ENCODE peak calls at places on chromosomes 5 and 9, in ten cellular contexts. One of them, this sample, is unnamed.

GRCh38 chr5:4295663-4296339 is 700.2 kb downstream of the IRX1 start:
- DNase-seq in K562: peak; percentile 6
- DNase-seq in esophagus squamous epithelium: no peak
- DNase-seq in brain microvascular endothelial cell: no peak
- DNase-seq in astrocyte of the spinal cord: no peak
- DNase-seq in AG04449: no peak
- DNase-seq in endodermal cell: peak; percentile 81
- DNase-seq in uterus: no peak
- DNase-seq in fibroblast of villous mesenchyme: no peak
- DNase-seq in retinal pigment epithelial cell: no peak
- DNase-seq in this sample: no peak

GRCh38 chr9:115913666-115914065 is 239.9 kb upstream of the PAPPA start:
- DNase-seq in endodermal cell: no peak
- DNase-seq in astrocyte of the spinal cord: peak; percentile 39
- DNase-seq in K562: no peak
- DNase-seq in fibroblast of villous mesenchyme: peak; percentile 18
- DNase-seq in AG04449: peak; percentile 14
- DNase-seq in uterus: no peak
- DNase-seq in brain microvascular endothelial cell: peak; percentile 25
- DNase-seq in retinal pigment epithelial cell: peak; percentile 72
- DNase-seq in esophagus squamous epithelium: no peak
- DNase-seq in this sample: no peak

GRCh38 chr5:175560011-175560410 is 81.7 kb downstream of the SFXN1 start:
- DNase-seq in AG04449: no peak
- DNase-seq in esophagus squamous epithelium: no peak
- DNase-seq in fibroblast of villous mesenchyme: no peak
- DNase-seq in endodermal cell: no peak
- DNase-seq in brain microvascular endothelial cell: no peak
- DNase-seq in K562: no peak
- DNase-seq in uterus: no peak
- DNase-seq in astrocyte of the spinal cord: no peak
- DNase-seq in retinal pigment epithelial cell: no peak
- DNase-seq in this sample: no peak

GRCh38 chr5:155943516-155944407 is 383.2 kb upstream of the SGCD start:
- DNase-seq in retinal pigment epithelial cell: peak; percentile 5
- DNase-seq in astrocyte of the spinal cord: peak; percentile 13
- DNase-seq in endodermal cell: peak; percentile 80
- DNase-seq in esophagus squamous epithelium: no peak
- DNase-seq in fibroblast of villous mesenchyme: peak; percentile 38
- DNase-seq in brain microvascular endothelial cell: peak; percentile 3
- DNase-seq in K562: peak; percentile 10
- DNase-seq in AG04449: no peak
- DNase-seq in uterus: peak; percentile 44
- DNase-seq in this sample: peak; percentile 40

GRCh38 chr5:42953061-42953460 is 87.1 kb downstream of the ANXA2R start:
- DNase-seq in retinal pigment epithelial cell: no peak
- DNase-seq in uterus: no peak
- DNase-seq in endodermal cell: no peak
- DNase-seq in esophagus squamous epithelium: no peak
- DNase-seq in astrocyte of the spinal cord: no peak
- DNase-seq in AG04449: no peak
- DNase-seq in brain microvascular endothelial cell: peak; percentile 7
- DNase-seq in K562: no peak
- DNase-seq in fibroblast of villous mesenchyme: no peak
- DNase-seq in this sample: no peak

GRCh38 chr9:106890621-106891020 is 27.7 kb downstream of the ZNF462 start:
- DNase-seq in endodermal cell: no peak
- DNase-seq in astrocyte of the spinal cord: no peak
- DNase-seq in retinal pigment epithelial cell: no peak
- DNase-seq in uterus: no peak
- DNase-seq in fibroblast of villous mesenchyme: no peak
- DNase-seq in esophagus squamous epithelium: no peak
- DNase-seq in AG04449: no peak
- DNase-seq in K562: no peak
- DNase-seq in brain microvascular endothelial cell: no peak
- DNase-seq in this sample: no peak

GRCh38 chr9:34072410-34072809 is 23.7 kb upstream of the UBAP2 start:
- DNase-seq in brain microvascular endothelial cell: no peak
- DNase-seq in fibroblast of villous mesenchyme: no peak
- DNase-seq in astrocyte of the spinal cord: no peak
- DNase-seq in retinal pigment epithelial cell: no peak
- DNase-seq in AG04449: no peak
- DNase-seq in uterus: no peak
- DNase-seq in endodermal cell: peak; percentile 74
- DNase-seq in K562: no peak
- DNase-seq in esophagus squamous epithelium: no peak
- DNase-seq in this sample: no peak

GRCh38 chr9:131807131-131807990 is 67.5 kb upstream of the RAPGEF1 start:
- DNase-seq in retinal pigment epithelial cell: no peak
- DNase-seq in brain microvascular endothelial cell: no peak
- DNase-seq in AG04449: no peak
- DNase-seq in astrocyte of the spinal cord: no peak
- DNase-seq in uterus: no peak
- DNase-seq in esophagus squamous epithelium: no peak
- DNase-seq in endodermal cell: peak; percentile 91
- DNase-seq in fibroblast of villous mesenchyme: no peak
- DNase-seq in K562: no peak
- DNase-seq in this sample: no peak

GRCh38 chr5:156693113-156693512 is 157.0 kb upstream of the PPP1R2B start:
- DNase-seq in astrocyte of the spinal cord: no peak
- DNase-seq in esophagus squamous epithelium: no peak
- DNase-seq in endodermal cell: no peak
- DNase-seq in AG04449: no peak
- DNase-seq in fibroblast of villous mesenchyme: no peak
- DNase-seq in brain microvascular endothelial cell: no peak
- DNase-seq in retinal pigment epithelial cell: no peak
- DNase-seq in K562: no peak
- DNase-seq in uterus: no peak
- DNase-seq in this sample: no peak

GRCh38 chr5:144072518-144072927 is 97.9 kb downstream of the YIPF5 start:
- DNase-seq in uterus: no peak
- DNase-seq in astrocyte of the spinal cord: peak; percentile 46
- DNase-seq in retinal pigment epithelial cell: no peak
- DNase-seq in AG04449: peak; percentile 63
- DNase-seq in endodermal cell: no peak
- DNase-seq in brain microvascular endothelial cell: peak; percentile 32
- DNase-seq in fibroblast of villous mesenchyme: no peak
- DNase-seq in esophagus squamous epithelium: no peak
- DNase-seq in K562: no peak
- DNase-seq in this sample: peak; percentile 43

GRCh38 chr9:112248722-112249121 is 73.6 kb upstream of the SUSD1 start:
- DNase-seq in esophagus squamous epithelium: no peak
- DNase-seq in brain microvascular endothelial cell: peak; percentile 15
- DNase-seq in K562: no peak
- DNase-seq in astrocyte of the spinal cord: peak; percentile 30
- DNase-seq in AG04449: no peak
- DNase-seq in uterus: no peak
- DNase-seq in fibroblast of villous mesenchyme: peak; percentile 60
- DNase-seq in retinal pigment epithelial cell: no peak
- DNase-seq in endodermal cell: no peak
- DNase-seq in this sample: no peak
- H3K4me3 ChIP-seq in esophagus squamous epithelium: no peak overlapping the region
- H3K4me3 ChIP-seq in brain microvascular endothelial cell: no peak overlapping the region
- H3K4me3 ChIP-seq in K562: no peak overlapping the region
- H3K4me3 ChIP-seq in astrocyte of the spinal cord: no peak overlapping the region
- H3K4me3 ChIP-seq in AG04449: no peak overlapping the region
- H3K4me3 ChIP-seq in uterus: no peak overlapping the region
- H3K4me3 ChIP-seq in fibroblast of villous mesenchyme: no peak overlapping the region
- H3K4me3 ChIP-seq in retinal pigment epithelial cell: no peak overlapping the region
- H3K4me3 ChIP-seq in endodermal cell: no peak overlapping the region
- H3K4me3 ChIP-seq in this sample: no peak overlapping the region

GRCh38 chr5:66958126-66958983 is 238.2 kb downstream of the CD180 start:
- DNase-seq in endodermal cell: no peak
- DNase-seq in retinal pigment epithelial cell: no peak
- DNase-seq in esophagus squamous epithelium: no peak
- DNase-seq in K562: no peak
- DNase-seq in AG04449: no peak
- DNase-seq in uterus: no peak
- DNase-seq in astrocyte of the spinal cord: peak; percentile 80
- DNase-seq in fibroblast of villous mesenchyme: peak; percentile 55
- DNase-seq in brain microvascular endothelial cell: peak; percentile 55
- DNase-seq in this sample: no peak

GRCh38 chr5:66960373-66961137 is 236.0 kb downstream of the CD180 start:
- DNase-seq in retinal pigment epithelial cell: no peak
- DNase-seq in brain microvascular endothelial cell: peak; percentile 14
- DNase-seq in AG04449: no peak
- DNase-seq in esophagus squamous epithelium: no peak
- DNase-seq in fibroblast of villous mesenchyme: peak; percentile 23
- DNase-seq in uterus: no peak
- DNase-seq in astrocyte of the spinal cord: peak; percentile 17
- DNase-seq in endodermal cell: no peak
- DNase-seq in K562: no peak
- DNase-seq in this sample: no peak

GRCh38 chr5:66958984-66959641 is 237.5 kb downstream of the CD180 start:
- DNase-seq in esophagus squamous epithelium: peak; percentile 1
- DNase-seq in K562: no peak
- DNase-seq in uterus: peak; percentile 29
- DNase-seq in endodermal cell: peak; percentile 69
- DNase-seq in astrocyte of the spinal cord: peak; percentile 81
- DNase-seq in AG04449: peak; percentile 46
- DNase-seq in brain microvascular endothelial cell: peak; percentile 63
- DNase-seq in retinal pigment epithelial cell: peak; percentile 19
- DNase-seq in fibroblast of villous mesenchyme: peak; percentile 77
- DNase-seq in this sample: peak; percentile 39

GRCh38 chr5:66956439-66956838 is 240.2 kb downstream of the CD180 start:
- DNase-seq in AG04449: no peak
- DNase-seq in uterus: no peak
- DNase-seq in astrocyte of the spinal cord: no peak
- DNase-seq in retinal pigment epithelial cell: no peak
- DNase-seq in fibroblast of villous mesenchyme: no peak
- DNase-seq in esophagus squamous epithelium: no peak
- DNase-seq in endodermal cell: no peak
- DNase-seq in K562: no peak
- DNase-seq in brain microvascular endothelial cell: no peak
- DNase-seq in this sample: no peak

GRCh38 chr5:66959668-66960067 is 236.9 kb downstream of the CD180 start:
- DNase-seq in fibroblast of villous mesenchyme: peak; percentile 40
- DNase-seq in AG04449: no peak
- DNase-seq in endodermal cell: no peak
- DNase-seq in astrocyte of the spinal cord: no peak
- DNase-seq in esophagus squamous epithelium: no peak
- DNase-seq in uterus: no peak
- DNase-seq in brain microvascular endothelial cell: peak; percentile 5
- DNase-seq in retinal pigment epithelial cell: no peak
- DNase-seq in K562: no peak
- DNase-seq in this sample: no peak
- H3K4me3 ChIP-seq in fibroblast of villous mesenchyme: peak overlapping the region; percentile 58
- H3K4me3 ChIP-seq in AG04449: peak overlapping the region; percentile 66
- H3K4me3 ChIP-seq in endodermal cell: peak overlapping the region; percentile 29
- H3K4me3 ChIP-seq in astrocyte of the spinal cord: peak overlapping the region; percentile 56
- H3K4me3 ChIP-seq in esophagus squamous epithelium: peak overlapping the region; percentile 37
- H3K4me3 ChIP-seq in uterus: peak overlapping the region; percentile 10
- H3K4me3 ChIP-seq in brain microvascular endothelial cell: no peak overlapping the region
- H3K4me3 ChIP-seq in retinal pigment epithelial cell: no peak overlapping the region
- H3K4me3 ChIP-seq in K562: no peak overlapping the region
- H3K4me3 ChIP-seq in this sample: no peak overlapping the region

GRCh38 chr9:125694478-125694877 is 12.5 kb downstream of the MAPKAP1 start:
- DNase-seq in esophagus squamous epithelium: no peak
- DNase-seq in brain microvascular endothelial cell: peak; percentile 40
- DNase-seq in fibroblast of villous mesenchyme: peak; percentile 43
- DNase-seq in uterus: no peak
- DNase-seq in K562: no peak
- DNase-seq in endodermal cell: peak; percentile 65
- DNase-seq in retinal pigment epithelial cell: peak; percentile 86
- DNase-seq in astrocyte of the spinal cord: peak; percentile 59
- DNase-seq in AG04449: no peak
- DNase-seq in this sample: no peak
- H3K4me3 ChIP-seq in esophagus squamous epithelium: no peak overlapping the region
- H3K4me3 ChIP-seq in brain microvascular endothelial cell: no peak overlapping the region
- H3K4me3 ChIP-seq in fibroblast of villous mesenchyme: no peak overlapping the region
- H3K4me3 ChIP-seq in uterus: no peak overlapping the region
- H3K4me3 ChIP-seq in K562: no peak overlapping the region
- H3K4me3 ChIP-seq in endodermal cell: no peak overlapping the region
- H3K4me3 ChIP-seq in retinal pigment epithelial cell: no peak overlapping the region
- H3K4me3 ChIP-seq in astrocyte of the spinal cord: no peak overlapping the region
- H3K4me3 ChIP-seq in AG04449: no peak overlapping the region
- H3K4me3 ChIP-seq in this sample: no peak overlapping the region

DNA sequence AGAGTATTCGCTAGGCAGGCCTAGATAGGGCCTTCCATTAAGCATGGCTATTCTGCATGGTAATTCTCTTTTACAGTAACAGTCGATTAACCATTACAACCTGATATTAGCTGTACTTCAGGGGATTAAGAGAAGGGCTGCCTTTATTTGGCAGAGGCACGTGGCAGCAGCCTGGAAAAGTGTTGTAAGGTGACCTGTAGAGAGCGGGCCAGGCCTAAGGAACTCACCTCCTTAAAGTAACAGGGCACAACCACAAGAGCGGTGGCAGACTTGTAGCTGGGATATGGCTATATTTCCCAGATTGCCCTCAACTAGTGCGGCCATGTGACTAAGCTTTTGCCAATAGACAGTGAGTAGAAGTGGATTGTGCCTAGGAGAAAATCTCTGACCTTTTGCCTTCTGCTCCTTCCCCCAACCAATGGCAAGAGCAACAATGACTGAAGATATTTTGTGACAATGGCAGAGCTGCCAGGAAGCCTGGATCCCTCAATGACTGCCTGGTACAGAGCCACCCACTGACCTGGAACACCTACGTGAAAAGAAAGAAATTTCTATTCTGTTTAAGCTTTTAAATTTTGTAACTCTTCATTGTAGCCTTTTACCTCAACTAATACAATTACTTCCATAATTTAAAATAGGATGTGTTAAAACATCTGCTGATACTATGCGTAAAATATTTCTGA is 18.9 kb upstream of the ANKRD34B start:
- DNase-seq in retinal pigment epithelial cell: no peak
- DNase-seq in brain microvascular endothelial cell: no peak
- DNase-seq in astrocyte of the spinal cord: no peak
- DNase-seq in uterus: no peak
- DNase-seq in endodermal cell: no peak
- DNase-seq in AG04449: no peak
- DNase-seq in esophagus squamous epithelium: no peak
- DNase-seq in fibroblast of villous mesenchyme: no peak
- DNase-seq in K562: no peak
- DNase-seq in this sample: no peak
- H3K4me3 ChIP-seq in retinal pigment epithelial cell: no peak overlapping the region
- H3K4me3 ChIP-seq in brain microvascular endothelial cell: no peak overlapping the region
- H3K4me3 ChIP-seq in astrocyte of the spinal cord: no peak overlapping the region
- H3K4me3 ChIP-seq in uterus: no peak overlapping the region
- H3K4me3 ChIP-seq in endodermal cell: no peak overlapping the region
- H3K4me3 ChIP-seq in AG04449: no peak overlapping the region
- H3K4me3 ChIP-seq in esophagus squamous epithelium: no peak overlapping the region
- H3K4me3 ChIP-seq in fibroblast of villous mesenchyme: no peak overlapping the region
- H3K4me3 ChIP-seq in K562: no peak overlapping the region
- H3K4me3 ChIP-seq in this sample: no peak overlapping the region